ENCODE peak calls at places on chromosomes 5 and 9, in seven cellular contexts. D is lower lobe of right lung; M is gastroesophageal sphincter; A is T-cell; G is stimulated activated naive CD8-positive, alpha-beta T cell treated with anti-CD3 and anti-CD28 coated beads, Interleukin-15, amount 100 ng/mL, for 72 hours; E is heart left ventricle; R is effector memory CD8-positive, alpha-beta T cell. K is an unnamed sample.

GRCh38 chr9:89920131-89920530 is 315.3 kb downstream of the GADD45G start:
- ATAC-seq in D (no peak), M (no peak), A (no peak), G (no peak), E (no peak), R (no peak), K (no peak)

GRCh38 chr9:2469681-2470141 is 151.9 kb upstream of the VLDLR start:
- ATAC-seq in D (peak), M (no peak), A (no peak), G (no peak), E (peak), R (no peak), K (peak)

GRCh38 chr5:77935516-77936364 is 159.6 kb upstream of the TBCA start:
- ATAC-seq in D (peak), M (no peak), A (peak), G (peak), E (no peak), R (peak), K (peak)

GRCh38 chr9:122849546-122849945 is 21.2 kb upstream of the PDCL start:
- ATAC-seq in D (no peak), M (no peak), A (no peak), G (no peak), E (no peak), R (no peak), K (no peak)

GRCh38 chr9:126702501-126703329 is 89.0 kb downstream of the LMX1B start:
- ATAC-seq in D (no peak), M (no peak), A (no peak), G (no peak), E (no peak), R (no peak), K (no peak)

GRCh38 chr5:178572617-178573016 is 17.6 kb downstream of the COL23A1 start:
- ATAC-seq in D (no peak), M (no peak), A (no peak), G (no peak), E (no peak), R (no peak), K (no peak)

GRCh38 chr9:13432914-13433313 is 153.4 kb upstream of the MPDZ start:
- ATAC-seq in D (no peak), M (no peak), A (no peak), G (no peak), E (no peak), R (no peak), K (no peak)

GRCh38 chr5:119136666-119137318 is 65.9 kb downstream of the DMXL1 start:
- ATAC-seq in D (no peak), M (no peak), A (no peak), G (no peak), E (no peak), R (no peak), K (no peak)

GRCh38 chr5:172854451-172854871 is 20.4 kb downstream of the ERGIC1 start:
- ATAC-seq in D (peak), M (peak), A (peak), G (peak), E (no peak), R (peak), K (peak)

GRCh38 chr5:33931136-33931535 is 5.0 kb upstream of the RXFP3 start:
- ATAC-seq in D (no peak), M (no peak), A (no peak), G (no peak), E (no peak), R (no peak), K (no peak)

GRCh38 chr9:71001780-71002386 is 119.5 kb downstream of the TRPM3 start:
- ATAC-seq in D (peak), M (no peak), A (no peak), G (no peak), E (no peak), R (no peak), K (no peak)

GRCh38 chr9:21070171-21070571 is 7.6 kb downstream of the IFNB1 start:
- ATAC-seq in D (peak), M (peak), A (no peak), G (no peak), E (peak), R (no peak), K (no peak)

GRCh38 chr5:1156754-1157460 is 44.5 kb upstream of the SLC6A19 start:
- ATAC-seq in D (no peak), M (no peak), A (no peak), G (no peak), E (no peak), R (no peak), K (no peak)

K was measured in activated T-helper 17 cell treated with anti-CD3 and anti-CD28 coated beads, Interleukin-2, amount 50 U/mL, for 72 hours.